ENCODE peak calls at places on chromosomes 13 and 19, in seven cellular contexts. V, Q, C, G, N, Z and D are unnamed samples.
A peak's percentile ranks its signal among the peaks of the same experiment; 100 is the strongest.

GRCh38 chr13:61685683-61686013 is 270.0 kb upstream of the PCDH20 start:
- DNase-seq in V (no peak), Q (no peak), C (no peak), G (no peak), N (no peak), Z (no peak), D (no peak)

GRCh38 chr19:49573451-49573850 is 6.9 kb downstream of the NOSIP start:
- DNase-seq in V (no peak), Q (no peak), C (no peak), G (no peak), N (no peak), Z (no peak), D (no peak)

GRCh38 chr13:52695856-52696255 is 43.2 kb downstream of the SUGT1 start:
- DNase-seq in V (peak; percentile 27), Q (no peak), C (peak; percentile 11), G (peak; percentile 30), N (peak; percentile 65), Z (no peak), D (peak; percentile 55)

GRCh38 chr13:51623473-51623872 is 39.2 kb downstream of the WDFY2 start:
- DNase-seq in V (no peak), Q (no peak), C (no peak), G (no peak), N (no peak), Z (no peak), D (no peak)

GRCh38 chr19:29917911-29918310 is 24.1 kb upstream of the URI1 start:
- DNase-seq in V (no peak), Q (no peak), C (no peak), G (no peak), N (no peak), Z (no peak), D (no peak)

GRCh38 chr19:36198116-36198515 is 16.3 kb downstream of the ZNF565 start:
- DNase-seq in V (no peak), Q (no peak), C (no peak), G (no peak), N (no peak), Z (no peak), D (no peak)

GRCh38 chr19:5052945-5053485 is 84.1 kb downstream of the KDM4B start:
- DNase-seq in V (no peak), Q (no peak), C (no peak), G (no peak), N (no peak), Z (no peak), D (no peak)

GRCh38 chr19:21143846-21144245 is 2.0 kb downstream of the ZNF431 start:
- DNase-seq in V (no peak), Q (no peak), C (no peak), G (no peak), N (peak; percentile 11), Z (no peak), D (no peak)

GRCh38 chr19:10701955-10702307 is 692 bp downstream of the QTRT1 start:
- DNase-seq in V (no peak), Q (no peak), C (no peak), G (no peak), N (no peak), Z (no peak), D (peak; percentile 40)

GRCh38 chr19:33472696-33473624 is 48.6 kb downstream of the PEPD start:
- DNase-seq in V (peak; percentile 96), Q (no peak), C (no peak), G (peak; percentile 81), N (peak; percentile 98), Z (peak; percentile 37), D (peak; percentile 89)

GRCh38 chr13:105971312-105971711 is 564.1 kb downstream of the EFNB2 start:
- DNase-seq in V (no peak), Q (no peak), C (no peak), G (no peak), N (no peak), Z (no peak), D (no peak)

GRCh38 chr13:34361528-34361927 is 543.6 kb downstream of the RFC3 start:
- DNase-seq in V (no peak), Q (no peak), C (no peak), G (peak; percentile 38), N (no peak), Z (no peak), D (peak; percentile 84)

GRCh38 chr19:51820821-51821446 is 26.0 kb downstream of the FPR3 start:
- DNase-seq in V (no peak), Q (no peak), C (no peak), G (no peak), N (no peak), Z (no peak), D (no peak)

GRCh38 chr19:51691122-51692064 is 1.7 kb upstream of the SPACA6 start:
- DNase-seq in V (no peak), Q (no peak), C (peak; percentile 63), G (peak; percentile 70), N (peak; percentile 69), Z (no peak), D (peak; percentile 56)

GRCh38 chr13:99436686-99437416 is 64.4 kb upstream of the TM9SF2 start:
- DNase-seq in V (peak; percentile 88), Q (peak; percentile 76), C (peak; percentile 81), G (peak; percentile 83), N (peak; percentile 91), Z (peak; percentile 93), D (peak; percentile 91)

GRCh38 chr13:62387642-62388041 is 972.0 kb upstream of the PCDH20 start:
- DNase-seq in V (no peak), Q (no peak), C (no peak), G (no peak), N (no peak), Z (no peak), D (peak; percentile 2)

GRCh38 chr13:41905600-41906254 is 55.2 kb downstream of the VWA8 start:
- DNase-seq in V (no peak), Q (no peak), C (no peak), G (peak; percentile 66), N (peak; percentile 55), Z (no peak), D (peak; percentile 52)

GRCh38 chr19:51339313-51339686 is 2.6 kb downstream of the VSIG10L start:
- DNase-seq in V (no peak), Q (no peak), C (no peak), G (no peak), N (no peak), Z (no peak), D (no peak)

GRCh38 chr19:38744906-38745305 is 632 bp upstream of the CAPN12 start:
- DNase-seq in V (no peak), Q (no peak), C (no peak), G (no peak), N (no peak), Z (peak; percentile 14), D (no peak)

GRCh38 chr13:44506719-44507118 is 69.4 kb downstream of the TSC22D1 start:
- DNase-seq in V (no peak), Q (no peak), C (no peak), G (no peak), N (no peak), Z (no peak), D (no peak)

GRCh38 chr13:113187263-113187669 is 21.2 kb downstream of the PCID2 start:
- DNase-seq in V (peak; percentile 100), Q (peak; percentile 32), C (peak; percentile 30), G (peak; percentile 100), N (peak; percentile 100), Z (no peak), D (peak; percentile 99)

GRCh38 chr13:113469582-113469981 is 16.3 kb upstream of the ADPRHL1 start:
- DNase-seq in V (no peak), Q (no peak), C (no peak), G (no peak), N (no peak), Z (no peak), D (no peak)

GRCh38 chr13:95643814-95644598 is 500 bp downstream of the DZIP1 start:
- DNase-seq in V (peak; percentile 37), Q (no peak), C (no peak), G (peak; percentile 49), N (peak; percentile 49), Z (no peak), D (peak; percentile 45)

GRCh38 chr13:95643471-95643813 is 1.1 kb downstream of the DZIP1 start:
- DNase-seq in V (peak; percentile 27), Q (no peak), C (no peak), G (peak; percentile 46), N (peak; percentile 58), Z (no peak), D (no peak)

GRCh38 chr13:95641961-95642621 is 2.4 kb downstream of the DZIP1 start:
- DNase-seq in V (peak; percentile 31), Q (peak; percentile 30), C (no peak), G (peak; percentile 33), N (peak; percentile 62), Z (peak; percentile 54), D (peak; percentile 41)

GRCh38 chr13:95643009-95643408 is 1.5 kb downstream of the DZIP1 start:
- DNase-seq in V (no peak), Q (no peak), C (no peak), G (no peak), N (no peak), Z (no peak), D (peak; percentile 11)

GRCh38 chr13:95641291-95641811 is 3.2 kb downstream of the DZIP1 start:
- DNase-seq in V (no peak), Q (no peak), C (no peak), G (no peak), N (peak; percentile 39), Z (no peak), D (peak; percentile 57)
- H3K4me3 ChIP-seq in V (peak overlapping the region; percentile 76), Q (peak overlapping the region; percentile 25), C (no peak overlapping the region), G (peak overlapping the region; percentile 76), N (peak overlapping the region; percentile 56), Z (peak overlapping the region; percentile 43), D (peak overlapping the region; percentile 50)

GRCh38 chr19:46404884-46405658 is 8.3 kb downstream of the CCDC8 start:
- DNase-seq in V (peak; percentile 37), Q (no peak), C (no peak), G (peak; percentile 47), N (no peak), Z (peak; percentile 43), D (peak; percentile 50)

GRCh38 chr19:46408611-46409039 is 4.7 kb downstream of the CCDC8 start:
- DNase-seq in V (no peak), Q (no peak), C (no peak), G (peak; percentile 63), N (no peak), Z (peak; percentile 88), D (peak; percentile 86)

GRCh38 chr19:46407891-46408426 is 5.4 kb downstream of the CCDC8 start:
- DNase-seq in V (no peak), Q (no peak), C (no peak), G (no peak), N (no peak), Z (peak; percentile 13), D (peak; percentile 36)

GRCh38 chr19:46402725-46403124 is 10.6 kb downstream of the CCDC8 start:
- DNase-seq in V (no peak), Q (no peak), C (no peak), G (no peak), N (no peak), Z (peak; percentile 24), D (no peak)

GRCh38 chr19:46404039-46404883 is 9.1 kb downstream of the CCDC8 start:
- DNase-seq in V (no peak), Q (peak; percentile 80), C (no peak), G (peak; percentile 59), N (no peak), Z (peak; percentile 59), D (peak; percentile 84)
- TF ChIP-seq CTCF in V (no peak), Q (peak; percentile 13), C (no peak), G (peak; percentile 31), N (no peak), Z (peak; percentile 31), D (peak; percentile 32)

GRCh38 chr13:25095862-25096453 is at the start of gene PABPC3:
- DNase-seq in V (no peak), Q (no peak), C (no peak), G (no peak), N (no peak), Z (no peak), D (peak; percentile 3)
- H3K4me3 ChIP-seq in V (peak within 1 kb of the TSS; percentile 42), Q (no peak within 1 kb of the TSS), C (no peak within 1 kb of the TSS), G (peak within 1 kb of the TSS; percentile 25), N (no peak within 1 kb of the TSS), Z (peak within 1 kb of the TSS; percentile 3), D (peak within 1 kb of the TSS; percentile 38)

GRCh38 chr19:41431426-41432386 is 4.5 kb upstream of the B3GNT8 start:
- DNase-seq in V (peak; percentile 33), Q (no peak), C (no peak), G (peak; percentile 35), N (peak; percentile 40), Z (peak; percentile 57), D (peak; percentile 76)
- TF ChIP-seq CTCF in V (peak; percentile 62), Q (no peak), C (peak; percentile 32), G (peak; percentile 37), N (peak; percentile 35), Z (peak; percentile 41), D (peak; percentile 47)